ENCODE peak calls at places on chromosome 22, in ten cellular contexts. F, A, Q, I, W, H, D, Y, P and J are unnamed samples.

GRCh38 chr22:20244744-20245576 is 23.2 kb downstream of the RTN4R start:
- DNase-seq in P (peak; percentile 40), F (no peak), W (no peak), Q (no peak), Y (no peak), A (no peak), D (no peak), I (no peak), H (no peak), J (no peak)

GRCh38 chr22:30327864-30328345 is 1.2 kb upstream of the TBC1D10A start:
- DNase-seq in F (no peak), P (no peak), A (no peak), D (no peak), H (peak; percentile 62), I (no peak), Y (peak; percentile 61), W (no peak), Q (no peak), J (no peak)

GRCh38 chr22:35043251-35043931 is 22.6 kb upstream of the ISX start:
- DNase-seq in F (no peak), A (no peak), Y (peak; percentile 3), D (no peak), Q (no peak), W (no peak), H (no peak), P (no peak), I (no peak), J (no peak)

GRCh38 chr22:19957445-19957844 is 15.8 kb upstream of the TXNRD2 start:
- DNase-seq in H (no peak), F (no peak), Y (no peak), A (no peak), W (no peak), D (no peak), Q (no peak), I (no peak), P (no peak), J (no peak)

GRCh38 chr22:37485714-37486223 is 415 bp downstream of the MFNG start:
- DNase-seq in Y (no peak), F (no peak), I (no peak), A (no peak), P (no peak), W (no peak), D (no peak), Q (no peak), H (no peak), J (no peak)

GRCh38 chr22:43266117-43266516 is 77.1 kb downstream of the SCUBE1 start:
- DNase-seq in W (no peak), F (no peak), I (no peak), Y (no peak), Q (no peak), D (no peak), A (no peak), H (no peak), P (no peak), J (no peak)

GRCh38 chr22:50282361-50283144 is 12.4 kb upstream of the MAPK11 start:
- DNase-seq in D (no peak), Q (no peak), F (no peak), W (no peak), P (no peak), H (peak; percentile 77), A (no peak), I (peak; percentile 84), Y (peak; percentile 84), J (no peak)

GRCh38 chr22:46956498-46957215 is 194.2 kb downstream of the TBC1D22A start:
- DNase-seq in W (peak; percentile 65), H (no peak), P (no peak), A (no peak), Q (no peak), D (no peak), Y (no peak), I (no peak), F (no peak), J (no peak)

GRCh38 chr22:22818861-22819855 is 68.5 kb upstream of the IGLL5 start:
- DNase-seq in Q (peak; percentile 64), H (no peak), A (no peak), I (no peak), Y (no peak), P (no peak), D (no peak), W (no peak), F (no peak), J (no peak)

GRCh38 chr22:33302049-33302545 is 243.9 kb upstream of the SYN3 start:
- DNase-seq in F (no peak), Y (peak; percentile 35), P (no peak), H (peak; percentile 85), A (peak; percentile 18), Q (peak; percentile 68), W (peak; percentile 91), I (peak; percentile 3), D (peak; percentile 22), J (peak; percentile 62)

GRCh38 chr22:46393791-46394333 is 58.3 kb downstream of the TRMU start:
- DNase-seq in W (no peak), F (no peak), I (no peak), A (no peak), P (no peak), H (no peak), Q (no peak), Y (no peak), D (no peak), J (no peak)

GRCh38 chr22:35315855-35316745 is 16.4 kb downstream of the TOM1 start:
- DNase-seq in D (no peak), Y (no peak), H (no peak), P (peak; percentile 29), Q (no peak), W (peak; percentile 81), I (no peak), F (no peak), A (no peak), J (peak; percentile 85)

GRCh38 chr22:21102659-21103267 is 57.0 kb downstream of the LRRC74B start:
- DNase-seq in F (peak; percentile 81), D (peak; percentile 37), P (peak; percentile 81), W (no peak), I (no peak), H (peak; percentile 82), Y (peak; percentile 56), A (peak; percentile 63), Q (peak; percentile 66), J (peak; percentile 7)

GRCh38 chr22:20964799-20965103 is 2.3 kb upstream of the AIFM3 start:
- DNase-seq in I (no peak), F (no peak), A (no peak), W (no peak), D (no peak), Y (no peak), Q (no peak), H (no peak), P (no peak), J (no peak)

GRCh38 chr22:49754674-49755590 is 72.7 kb downstream of the BRD1 start:
- DNase-seq in Q (peak; percentile 23), F (no peak), W (peak; percentile 75), I (no peak), H (no peak), Y (no peak), P (no peak), D (no peak), A (no peak), J (no peak)

GRCh38 chr22:19962909-19963806 is 21.5 kb upstream of the TXNRD2 start:
- DNase-seq in Q (no peak), I (peak; percentile 31), W (no peak), F (no peak), P (no peak), Y (peak; percentile 85), D (no peak), H (peak; percentile 96), A (no peak), J (no peak)

GRCh38 chr22:30704978-30705377 is 10.3 kb downstream of the OSBP2 start:
- DNase-seq in P (no peak), Q (no peak), W (peak; percentile 64), H (no peak), D (no peak), A (no peak), F (no peak), Y (no peak), I (no peak), J (no peak)

GRCh38 chr22:26182723-26183122 is 13.5 kb downstream of the SEZ6L start:
- DNase-seq in D (no peak), A (no peak), H (no peak), I (no peak), F (no peak), Q (no peak), W (no peak), Y (no peak), P (no peak), J (no peak)

GRCh38 chr22:32854351-32854804 is 52.9 kb downstream of the TIMP3 start:
- DNase-seq in P (no peak), A (no peak), F (no peak), H (no peak), Y (no peak), Q (no peak), W (no peak), D (no peak), I (no peak), J (no peak)

GRCh38 chr22:50015451-50016307 is 3.1 kb upstream of the IL17REL start:
- DNase-seq in H (no peak), W (peak; percentile 74), I (no peak), D (no peak), F (no peak), A (no peak), Q (peak; percentile 29), Y (no peak), P (no peak), J (no peak)

GRCh38 chr22:32308191-32308590 is 49.5 kb upstream of the RFPL3 start:
- DNase-seq in I (no peak), F (no peak), Y (no peak), H (no peak), W (no peak), Q (no peak), P (no peak), D (no peak), A (no peak), J (no peak)

GRCh38 chr22:50072167-50072555 is 13.1 kb downstream of the MLC1 start:
- DNase-seq in A (no peak), P (no peak), I (no peak), D (no peak), H (no peak), Y (no peak), Q (no peak), W (no peak), F (no peak), J (no peak)

GRCh38 chr22:28497188-28497587 is 182.5 kb downstream of the TTC28 start:
- DNase-seq in A (no peak), Q (no peak), W (no peak), F (no peak), D (no peak), Y (no peak), I (no peak), P (no peak), H (no peak), J (no peak)

GRCh38 chr22:42080287-42080686 is 787 bp downstream of the SMDT1 start:
- DNase-seq in P (peak; percentile 37), H (peak; percentile 55), D (no peak), A (no peak), I (no peak), F (no peak), W (peak; percentile 39), Y (peak; percentile 28), Q (no peak), J (peak; percentile 40)

GRCh38 chr22:35440129-35440528 is 40.2 kb downstream of the MCM5 start:
- DNase-seq in W (no peak), I (no peak), P (no peak), A (no peak), H (no peak), Q (no peak), F (no peak), D (no peak), Y (no peak), J (no peak)

GRCh38 chr22:19801340-19802000 is 40.9 kb downstream of the TBX1 start:
- DNase-seq in F (no peak), D (no peak), Y (no peak), A (no peak), P (no peak), W (no peak), Q (no peak), H (no peak), I (no peak), J (no peak)

GRCh38 chr22:24937114-24937513 is 9.4 kb downstream of the LHFPL7 start:
- DNase-seq in W (no peak), P (no peak), H (no peak), F (peak; percentile 24), I (no peak), A (no peak), D (no peak), Q (no peak), Y (peak; percentile 51), J (no peak)